ENCODE peak calls at places on chromosomes 4 and X, in ten cellular contexts. L, R, N, M, I, H, U, P, Q and D are unnamed samples.

GRCh38 chrX:154021131-154021611 is 1.5 kb upstream of the IRAK1 start:
- DNase-seq in M (no peak), U (no peak), Q (no peak), N (no peak), L (no peak), R (no peak), I (no peak), P (no peak), H (no peak), D (peak)

GRCh38 chr4:147616849-147617172 is 386 bp upstream of the TMEM184C start:
- DNase-seq in H (no peak), Q (no peak), N (no peak), P (no peak), R (no peak), I (no peak), L (no peak), M (no peak), U (no peak), D (no peak)

GRCh38 chrX:17923546-17923945 is 62.4 kb upstream of the RAI2 start:
- DNase-seq in U (no peak), Q (no peak), N (no peak), R (no peak), P (no peak), H (no peak), L (no peak), M (no peak), I (no peak), D (no peak)

GRCh38 chr4:176187610-176188009 is 7.8 kb downstream of the SPATA4 start:
- DNase-seq in L (no peak), Q (no peak), P (no peak), H (no peak), I (no peak), M (no peak), N (no peak), R (no peak), U (no peak), D (no peak)

GRCh38 chr4:150268444-150268843 is 190.2 kb downstream of the DCLK2 start:
- DNase-seq in Q (no peak), H (no peak), R (no peak), U (no peak), N (no peak), M (no peak), I (no peak), P (peak), L (peak), D (no peak)

GRCh38 chr4:66606908-66607307 is 936.6 kb upstream of the EPHA5 start:
- DNase-seq in L (no peak), M (no peak), N (no peak), I (peak), Q (no peak), P (no peak), H (no peak), U (no peak), R (no peak), D (no peak)

GRCh38 chrX:137945470-137945869 is 379.5 kb downstream of the ZIC3 start:
- DNase-seq in U (no peak), H (no peak), N (no peak), I (no peak), P (no peak), M (no peak), R (no peak), Q (no peak), L (no peak), D (no peak)

GRCh38 chrX:1727531-1728027 is 112.7 kb downstream of the ASMT start:
- DNase-seq in U (no peak), L (no peak), H (no peak), Q (no peak), R (no peak), P (no peak), N (no peak), I (no peak), M (peak), D (peak)

GRCh38 chrX:52271212-52271611 is 86.5 kb downstream of the MAGED4 start:
- DNase-seq in L (no peak), Q (no peak), M (no peak), U (no peak), N (no peak), I (peak), R (no peak), P (no peak), H (no peak), D (no peak)

GRCh38 chr4:123528501-123529277 is 132.1 kb downstream of the SPRY1 start:
- DNase-seq in L (no peak), H (no peak), P (no peak), M (no peak), I (no peak), N (no peak), R (no peak), U (no peak), Q (no peak), D (no peak)

GRCh38 chr4:142242156-142242555 is 603.9 kb downstream of the INPP4B start:
- DNase-seq in N (no peak), I (no peak), U (no peak), H (no peak), M (no peak), P (no peak), L (no peak), R (no peak), Q (no peak), D (no peak)

GRCh38 chr4:112840061-112840460 is 203.1 kb downstream of the LARP7 start:
- DNase-seq in I (no peak), P (no peak), N (no peak), U (no peak), R (peak), Q (no peak), L (no peak), M (no peak), H (no peak), D (peak)

GRCh38 chr4:23237771-23238170 is 545.0 kb downstream of the GBA3 start:
- DNase-seq in L (no peak), R (no peak), N (no peak), U (no peak), P (no peak), I (no peak), H (no peak), Q (no peak), M (no peak), D (no peak)

GRCh38 chr4:2537011-2537830 is 774 bp downstream of the FAM193A start:
- DNase-seq in P (no peak), L (no peak), M (peak), N (peak), R (peak), U (no peak), I (no peak), Q (peak), H (no peak), D (peak)

GRCh38 chr4:25367004-25367621 is 9.9 kb upstream of the ANAPC4 start:
- DNase-seq in M (peak), R (no peak), U (peak), N (no peak), H (no peak), L (peak), Q (no peak), I (peak), P (peak), D (no peak)

GRCh38 chr4:142519342-142519741 is 326.8 kb downstream of the INPP4B start:
- DNase-seq in L (no peak), M (no peak), Q (no peak), U (no peak), I (no peak), P (no peak), H (no peak), R (no peak), N (no peak), D (no peak)

GRCh38 chr4:169071781-169072180 is 61.7 kb upstream of the CBR4 start:
- DNase-seq in Q (no peak), N (peak), H (no peak), R (no peak), I (no peak), U (no peak), P (no peak), M (no peak), L (no peak), D (no peak)

GRCh38 chrX:151082077-151082948 is 94.1 kb upstream of the GPR50 start:
- DNase-seq in P (no peak), M (peak), H (no peak), R (peak), Q (peak), N (peak), U (peak), L (peak), I (peak), D (peak)

GRCh38 chr4:123876122-123876521 is 479.5 kb downstream of the SPRY1 start:
- DNase-seq in R (no peak), H (no peak), M (no peak), P (no peak), U (no peak), I (no peak), L (no peak), Q (no peak), N (no peak), D (no peak)

GRCh38 chrX:126770179-126770578 is 49.4 kb upstream of the PRR32 start:
- DNase-seq in L (no peak), Q (no peak), U (peak), N (no peak), H (no peak), I (peak), P (no peak), R (no peak), M (no peak), D (no peak)

GRCh38 chr4:140944539-140944938 is 188.4 kb upstream of the TBC1D9 start:
- DNase-seq in M (no peak), I (no peak), H (no peak), N (no peak), L (no peak), P (no peak), Q (no peak), R (no peak), U (no peak), D (no peak)

GRCh38 chr4:89400408-89401035 is 92.9 kb upstream of the GPRIN3 start:
- DNase-seq in U (no peak), L (no peak), H (no peak), Q (no peak), P (no peak), I (no peak), M (no peak), R (no peak), N (no peak), D (no peak)